ENCODE peak calls at places on chromosome 1, in four cellular contexts. B, P, N and M are unnamed samples.
A peak's percentile ranks its signal among the peaks of the same experiment; 100 is the strongest.

GRCh38 chr1:169115891-169116585 is 9.5 kb downstream of the ATP1B1 start:
- DNase-seq in P (peak; percentile 43), B (no peak), N (no peak), M (peak; percentile 87)

GRCh38 chr1:27542463-27543273 is 52.7 kb upstream of the WASF2 start:
- DNase-seq in P (no peak), B (peak; percentile 99), N (peak; percentile 99), M (no peak)

GRCh38 chr1:212477680-212478466 is 45.2 kb downstream of the NENF start:
- DNase-seq in B (no peak), N (no peak), P (no peak), M (no peak)

GRCh38 chr1:160862151-160863061 is at the start of gene CD244:
- DNase-seq in B (peak; percentile 64), P (no peak), N (no peak), M (no peak)

GRCh38 chr1:184403961-184404726 is 17.3 kb downstream of the C1orf21 start:
- DNase-seq in N (no peak), B (no peak), P (no peak), M (no peak)

GRCh38 chr1:8217011-8217711 is 100.8 kb upstream of the SLC45A1 start:
- DNase-seq in N (no peak), B (no peak), P (no peak), M (no peak)

GRCh38 chr1:98104285-98104684 is 183.5 kb upstream of the DPYD start:
- DNase-seq in P (no peak), N (no peak), B (peak; percentile 62), M (no peak)

GRCh38 chr1:53505401-53505800 is 46.2 kb downstream of the DMRTB1 start:
- DNase-seq in B (no peak), N (no peak), P (no peak), M (no peak)

GRCh38 chr1:84303154-84303830 is 1.8 kb downstream of the SAMD13 start:
- DNase-seq in B (no peak), P (no peak), N (no peak), M (no peak)

GRCh38 chr1:17622823-17623222 is 83.3 kb downstream of the ARHGEF10L start:
- DNase-seq in B (no peak), N (no peak), P (no peak), M (no peak)

GRCh38 chr1:69913967-69914366 is 291.4 kb downstream of the LRRC40 start:
- DNase-seq in P (no peak), N (no peak), B (no peak), M (no peak)

GRCh38 chr1:220498188-220498587 is 29.7 kb upstream of the MARK1 start:
- DNase-seq in N (no peak), B (peak; percentile 50), P (no peak), M (no peak)

GRCh38 chr1:37325509-37326437 is 148.6 kb upstream of the ZC3H12A start:
- DNase-seq in N (peak; percentile 31), B (peak; percentile 12), P (no peak), M (no peak)

GRCh38 chr1:198387587-198387986 is 152.9 kb downstream of the ATP6V1G3 start:
- DNase-seq in P (no peak), N (no peak), B (no peak), M (no peak)

GRCh38 chr1:156497743-156498446 is 2.7 kb downstream of the MEF2D start:
- DNase-seq in N (no peak), B (no peak), P (peak; percentile 42), M (no peak)

GRCh38 chr1:160171352-160171751 is 19.0 kb upstream of the CASQ1 start:
- DNase-seq in B (peak; percentile 27), P (no peak), N (no peak), M (no peak)

GRCh38 chr1:8205771-8206170 is 112.1 kb upstream of the SLC45A1 start:
- DNase-seq in B (no peak), N (no peak), P (no peak), M (no peak)

GRCh38 chr1:31572323-31573104 is 3.8 kb upstream of the TINAGL1 start:
- DNase-seq in B (no peak), N (no peak), P (no peak), M (no peak)

GRCh38 chr1:10625554-10625953 is 150.8 kb downstream of the PEX14 start:
- DNase-seq in B (no peak), P (no peak), N (no peak), M (no peak)

DNA sequence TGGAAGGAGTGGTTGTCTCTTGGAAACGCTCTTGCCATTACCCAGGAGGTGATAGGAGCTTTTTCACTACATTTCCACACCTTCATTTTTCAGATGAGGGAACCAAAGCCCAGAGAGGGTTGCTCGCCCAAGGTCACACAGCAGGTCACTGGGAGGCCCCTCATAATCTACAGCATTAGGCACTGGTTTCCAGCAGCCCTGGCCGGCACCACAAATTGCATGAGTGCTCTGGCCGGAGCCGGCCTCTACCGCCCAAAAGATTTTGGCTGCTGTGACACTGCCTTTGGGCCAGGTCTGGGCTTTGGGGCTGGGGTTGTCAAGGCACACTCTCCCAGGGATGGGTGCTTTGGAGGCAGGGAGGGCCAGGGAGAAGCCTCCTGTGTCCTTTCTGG is 15.4 kb downstream of the DHRS3 start:
- DNase-seq in P (no peak), B (no peak), N (no peak), M (no peak)
- H3K9me2 ChIP-seq in P (no peaks in the 10 kb centered on the region), B (no peaks in the 10 kb centered on the region), N (no peaks in the 10 kb centered on the region), M (no peaks in the 10 kb centered on the region)

DNA sequence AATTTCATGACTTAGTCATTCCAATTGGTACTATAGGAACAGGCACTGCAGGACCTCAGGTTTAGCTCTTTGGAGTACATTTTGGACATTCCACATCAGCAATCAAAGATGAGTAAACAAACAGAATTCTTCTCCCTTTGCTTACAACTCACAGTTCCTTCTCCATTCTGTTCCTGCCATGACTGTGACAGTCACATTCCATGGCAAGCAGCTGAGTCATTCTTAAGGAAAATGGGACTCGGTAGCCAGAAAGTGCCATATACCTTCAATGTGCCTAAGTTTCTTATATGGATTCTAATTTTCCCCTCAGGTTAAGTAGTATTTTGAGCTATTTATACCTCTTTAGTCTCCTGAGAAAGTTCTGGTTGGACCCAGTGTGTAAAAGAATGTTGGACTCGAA is 25.6 kb downstream of the CRCT1 start:
- DNase-seq in B (no peak), N (no peak), P (no peak), M (no peak)
- H3K9me2 ChIP-seq in B (no peaks in the 10 kb centered on the region), N (no peaks in the 10 kb centered on the region), P (no peaks in the 10 kb centered on the region), M (no peaks in the 10 kb centered on the region)

GRCh38 chr1:114043548-114043947 is 64.3 kb downstream of the OLFML3 start:
- DNase-seq in P (no peak), N (no peak), B (no peak), M (no peak)
- H3K9me2 ChIP-seq in P (no peaks in the 10 kb centered on the region), N (no peaks in the 10 kb centered on the region), B (no peaks in the 10 kb centered on the region), M (no peaks in the 10 kb centered on the region)

GRCh38 chr1:181607524-181607923 is 124.2 kb downstream of the CACNA1E start:
- DNase-seq in B (no peak), P (no peak), N (no peak), M (no peak)
- H3K9me2 ChIP-seq in B (no peaks in the 10 kb centered on the region), P (no peaks in the 10 kb centered on the region), N (no peaks in the 10 kb centered on the region), M (no peaks in the 10 kb centered on the region)